ENCODE peak calls at places on chromosomes 4 and X, in seven cellular contexts. Z is hepatocyte, O is PC-3, E is MM.1S, B is HCT116, X is neural progenitor cell, Y is SK-N-SH. K is an unnamed sample.
A peak's percentile ranks its signal among the peaks of the same experiment; 100 is the strongest.

GRCh38 chr4:25477251-25477650 is 100.2 kb downstream of the ANAPC4 start:
- DNase-seq in Y (no peak), E (no peak), B (no peak), Z (no peak), X (no peak), O (no peak), K (no peak)

GRCh38 chr4:102439835-102440234 is 61.3 kb upstream of the NFKB1 start:
- DNase-seq in E (no peak), X (no peak), Z (peak; percentile 39), O (peak; percentile 21), B (no peak), Y (peak; percentile 22), K (no peak)

GRCh38 chr4:27711041-27711440 is 850.4 kb downstream of the STIM2 start:
- DNase-seq in X (no peak), Z (no peak), Y (no peak), O (no peak), E (no peak), B (no peak), K (no peak)

GRCh38 chr4:185833055-185833598 is 21.1 kb upstream of the SORBS2 start:
- DNase-seq in Z (no peak), X (peak; percentile 59), Y (no peak), E (no peak), O (no peak), B (no peak), K (no peak)

GRCh38 chr4:10664408-10664807 is 20.2 kb downstream of the CLNK start:
- DNase-seq in O (peak; percentile 46), X (no peak), Y (no peak), B (no peak), E (no peak), Z (peak; percentile 28), K (no peak)

GRCh38 chr4:14856076-14856926 is 146.0 kb upstream of the CPEB2 start:
- DNase-seq in Y (no peak), E (no peak), B (peak; percentile 86), X (no peak), O (peak; percentile 94), Z (peak; percentile 89), K (no peak)

GRCh38 chr4:20700007-20700761 is at the start of gene PACRGL:
- DNase-seq in B (peak; percentile 88), E (peak; percentile 96), O (peak; percentile 93), X (peak; percentile 98), Z (peak; percentile 98), Y (peak; percentile 91), K (peak; percentile 98)

GRCh38 chrX:107448625-107449468 is 605 bp upstream of the FRMPD3 start:
- DNase-seq in Y (peak; percentile 46), E (peak; percentile 29), Z (peak; percentile 34), O (peak; percentile 25), X (peak; percentile 64), B (no peak), K (peak; percentile 59)

GRCh38 chr4:89001647-89002518 is 55.1 kb downstream of the FAM13A start:
- DNase-seq in B (no peak), X (no peak), E (no peak), Z (no peak), Y (peak; percentile 19), O (no peak), K (no peak)

GRCh38 chr4:176794151-176794550 is 1.4 kb upstream of the VEGFC start:
- DNase-seq in E (no peak), Z (no peak), O (peak; percentile 91), X (no peak), Y (no peak), B (no peak), K (no peak)

GRCh38 chr4:145679991-145680455 is at the start of gene C4orf51:
- DNase-seq in Y (no peak), Z (peak; percentile 62), O (peak; percentile 36), B (no peak), X (no peak), E (no peak), K (no peak)

GRCh38 chr4:6367313-6367945 is 97.8 kb downstream of the WFS1 start:
- DNase-seq in B (no peak), X (peak; percentile 63), O (no peak), Y (no peak), E (no peak), Z (no peak), K (peak; percentile 82)

GRCh38 chrX:33855251-33855650 is 276.9 kb downstream of the FAM47A start:
- DNase-seq in O (no peak), X (peak; percentile 20), B (no peak), E (no peak), Y (no peak), Z (no peak), K (peak; percentile 54)
- TF ChIP-seq EZH2phosphoT487 in O (no peak), X (no peak), B (no peak), E (no peak), Y (no peak), Z (no peak), K (no peak)

DNA sequence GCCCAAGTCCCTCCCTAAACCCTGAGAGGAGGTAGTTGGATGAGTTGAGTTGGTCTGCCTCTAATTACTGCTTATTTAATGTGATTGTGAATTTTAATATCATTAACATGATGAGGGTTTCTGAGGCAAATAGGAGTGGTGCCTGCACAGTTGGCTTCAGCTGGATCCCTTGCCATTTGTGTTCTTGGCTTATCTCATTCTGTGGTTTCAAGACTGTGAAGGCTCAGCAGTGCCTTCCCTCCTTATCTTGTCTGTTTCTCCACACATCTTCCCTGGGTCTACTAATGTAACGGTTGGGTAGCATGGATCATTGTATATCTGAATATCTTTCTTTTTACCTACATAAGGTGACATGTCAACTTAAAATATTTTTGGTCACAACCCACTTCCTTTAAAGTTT is 1.6 kb upstream of the SLC10A4 start:
- DNase-seq in B (no peak), O (no peak), E (no peak), X (no peak), Z (no peak), Y (no peak), K (no peak)
- H3K27me3 ChIP-seq in B (no peaks in the 10 kb centered on the region), O (no peaks in the 10 kb centered on the region), E (no peaks in the 10 kb centered on the region), X (peaks cover 58% of the 10 kb centered on the region), Z (peaks cover 57% of the 10 kb centered on the region), Y (no peaks in the 10 kb centered on the region), K (peaks cover 54% of the 10 kb centered on the region)

GRCh38 chr4:53706422-53707032 is 115.2 kb upstream of the LNX1 start:
- DNase-seq in O (peak; percentile 87), E (peak; percentile 66), Z (peak; percentile 61), X (peak; percentile 68), B (peak; percentile 34), Y (peak; percentile 8), K (peak; percentile 87)

GRCh38 chr4:53703267-53703655 is 112.0 kb upstream of the LNX1 start:
- DNase-seq in Z (no peak), Y (peak; percentile 23), B (no peak), O (no peak), X (no peak), E (no peak), K (no peak)

GRCh38 chr4:53704329-53704728 is 113.0 kb upstream of the LNX1 start:
- DNase-seq in Z (no peak), Y (no peak), X (no peak), O (no peak), E (no peak), B (no peak), K (no peak)

GRCh38 chr4:53705151-53705764 is 114.0 kb upstream of the LNX1 start:
- DNase-seq in Y (no peak), O (peak; percentile 37), B (no peak), E (peak; percentile 35), X (no peak), Z (no peak), K (no peak)

DNA sequence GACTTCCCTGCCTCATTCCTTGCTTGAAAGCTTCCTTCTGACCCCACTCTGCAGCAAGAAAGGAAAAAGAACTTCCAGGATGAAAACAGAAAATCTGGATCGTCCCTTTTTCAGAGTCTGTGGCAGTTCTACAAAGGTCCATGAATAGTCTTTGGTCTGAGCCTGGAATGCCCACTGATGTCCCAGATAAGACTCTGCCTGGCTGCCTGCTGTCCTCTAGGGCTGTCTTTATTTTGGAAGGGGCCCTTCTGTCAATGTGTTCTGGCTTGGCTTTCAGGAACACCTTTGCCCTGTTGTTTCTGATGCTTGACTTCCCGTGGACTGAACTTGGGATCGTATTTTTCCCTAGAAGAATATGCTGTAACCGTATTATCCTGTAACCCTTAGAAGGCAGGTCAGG is 114.7 kb upstream of the LNX1 start:
- DNase-seq in O (no peak), Z (no peak), E (no peak), Y (no peak), X (no peak), B (no peak), K (no peak)
- TF ChIP-seq CTCF in O (no peak), Z (no peak), E (no peak), Y (no peak), X (no peak), B (no peak), K (no peak)

GRCh38 chrX:20571611-20572010 is 304.9 kb upstream of the RPS6KA3 start:
- DNase-seq in O (peak; percentile 37), X (peak; percentile 13), Y (no peak), B (no peak), Z (peak; percentile 31), E (peak; percentile 14), K (peak; percentile 30)
- TF ChIP-seq EZH2phosphoT487 in O (no peak), X (no peak), Y (no peak), B (no peak), Z (no peak), E (no peak), K (no peak)